ENCODE peak calls at places on chromosomes 6 and 20, in six cellular contexts. B is cardiac muscle cell, X is GM12892, O is NCI-H774, D is ovary, L is germinal center. Y is an unnamed sample.
A peak's percentile ranks its signal among the peaks of the same experiment; 100 is the strongest.

GRCh38 chr6:13486679-13487121 is 700 bp downstream of the GFOD1 start:
- DNase-seq in O (peak; percentile 20), D (peak; percentile 30), L (peak; percentile 84), B (peak; percentile 68), X (peak; percentile 52), Y (no peak)

GRCh38 chr6:13916230-13916944 is 8.4 kb upstream of the RNF182 start:
- DNase-seq in L (no peak), B (no peak), O (no peak), D (no peak), X (no peak), Y (peak; percentile 68)

GRCh38 chr20:43681468-43681942 is 14.6 kb downstream of the MYBL2 start:
- DNase-seq in X (peak; percentile 22), L (peak; percentile 38), O (peak; percentile 2), B (peak; percentile 30), D (no peak), Y (peak; percentile 35)

GRCh38 chr6:111486921-111487320 is 3.9 kb upstream of the REV3L start:
- DNase-seq in D (no peak), B (no peak), L (no peak), X (no peak), O (no peak), Y (no peak)

GRCh38 chr20:33445881-33446615 is 2.5 kb upstream of the SNTA1 start:
- DNase-seq in L (no peak), B (no peak), X (no peak), O (no peak), D (no peak), Y (no peak)

GRCh38 chr6:125201961-125202729 is 48.6 kb downstream of the TPD52L1 start:
- DNase-seq in L (no peak), D (peak; percentile 57), B (no peak), O (no peak), X (no peak), Y (no peak)

GRCh38 chr6:15090145-15090579 is 155.7 kb upstream of the JARID2 start:
- DNase-seq in L (no peak), D (peak; percentile 17), B (peak; percentile 57), O (peak; percentile 20), X (no peak), Y (peak; percentile 33)

GRCh38 chr20:25338112-25339023 is 52.3 kb downstream of the ABHD12 start:
- DNase-seq in X (no peak), B (no peak), O (no peak), L (no peak), D (no peak), Y (no peak)

GRCh38 chr6:9540534-9541126 is 874.2 kb downstream of the TFAP2A start:
- DNase-seq in B (peak; percentile 44), O (peak; percentile 4), X (no peak), L (peak; percentile 13), D (no peak), Y (no peak)

GRCh38 chr20:37956099-37956498 is 53.2 kb downstream of the VSTM2L start:
- DNase-seq in B (no peak), O (peak; percentile 71), L (no peak), X (no peak), D (no peak), Y (peak; percentile 66)

GRCh38 chr6:122838060-122838780 is 49.2 kb downstream of the SMPDL3A start:
- DNase-seq in X (no peak), L (peak; percentile 30), B (peak; percentile 22), D (no peak), O (no peak), Y (no peak)

GRCh38 chr20:41118632-41119031 is 18.7 kb upstream of the PLCG1 start:
- DNase-seq in B (no peak), D (no peak), O (no peak), L (no peak), X (no peak), Y (no peak)

GRCh38 chr20:51500936-51501335 is 41.6 kb downstream of the NFATC2 start:
- DNase-seq in O (no peak), B (no peak), L (peak; percentile 51), D (no peak), X (no peak), Y (no peak)

Y was measured in DMS153.